ENCODE peak calls at places on chromosome 12, in four cellular contexts. Y, J, G and F are unnamed samples.

GRCh38 chr12:109994262-109995175 is 1.6 kb downstream of the GIT2 start:
- DNase-seq in Y (no peak), J (no peak), G (no peak), F (peak)

GRCh38 chr12:100127766-100128508 is 14.7 kb downstream of the BLTP3B start:
- DNase-seq in Y (peak), J (no peak), G (no peak), F (peak)

GRCh38 chr12:94186461-94187237 is 38.3 kb downstream of the PLXNC1 start:
- DNase-seq in Y (peak), J (no peak), G (no peak), F (no peak)

GRCh38 chr12:65690477-65690876 is 133.8 kb upstream of the HMGA2 start:
- DNase-seq in Y (no peak), J (no peak), G (no peak), F (no peak)

GRCh38 chr12:78338054-78338785 is 507.5 kb downstream of the NAV3 start:
- DNase-seq in Y (no peak), J (no peak), G (no peak), F (no peak)

GRCh38 chr12:63151061-63151897 is at the start of gene AVPR1A:
- DNase-seq in Y (no peak), J (peak), G (no peak), F (no peak)

GRCh38 chr12:45303955-45304354 is 88.1 kb downstream of the ANO6 start:
- DNase-seq in Y (no peak), J (no peak), G (no peak), F (no peak)

GRCh38 chr12:48972213-48973021 is 882 bp upstream of the WNT10B start:
- DNase-seq in Y (peak), J (no peak), G (peak), F (no peak)

GRCh38 chr12:115638753-115639666 is 638.5 kb downstream of the MED13L start:
- DNase-seq in Y (no peak), J (no peak), G (no peak), F (no peak)

GRCh38 chr12:47777741-47778558 is 4.9 kb downstream of the SLC48A1 start:
- DNase-seq in Y (no peak), J (no peak), G (no peak), F (no peak)

GRCh38 chr12:622420-622819 is 40.8 kb downstream of the NINJ2 start:
- DNase-seq in Y (no peak), J (no peak), G (no peak), F (peak)

GRCh38 chr12:2998789-2999264 is 39.6 kb downstream of the TEAD4 start:
- DNase-seq in Y (peak), J (no peak), G (no peak), F (no peak)

GRCh38 chr12:62164036-62164435 is 96.2 kb upstream of the USP15 start:
- DNase-seq in Y (no peak), J (no peak), G (no peak), F (no peak)

GRCh38 chr12:132635076-132635955 is 16.7 kb downstream of the P2RX2 start:
- DNase-seq in Y (no peak), J (no peak), G (no peak), F (no peak)

GRCh38 chr12:49093746-49094103 is 876 bp downstream of the DHH start:
- DNase-seq in Y (no peak), J (no peak), G (no peak), F (peak)